ENCODE peak calls at places on chromosome 6, in eight cellular contexts. W is activated CD4-positive, alpha-beta T cell treated with anti-CD3 and anti-CD28 coated beads, Interleukin-2, amount 50 U/mL, for 1 hour; Y is mucosa of gallbladder; J is NCI-H510A treated with DMSO at 0.1 percent for 48 hours; D is GM03348; K is ecto neural progenitor cell; A is iris pigment epithelial cell; V is brain microvascular endothelial cell. O is an unnamed sample.

GRCh38 chr6:165939047-165939446 is 228.6 kb downstream of the TBXT start:
- DNase-seq in W (no peak), Y (no peak), J (no peak), D (no peak), K (no peak), A (no peak), V (no peak), O (no peak)

GRCh38 chr6:142011156-142011555 is 121.6 kb upstream of the GJE1 start:
- DNase-seq in W (no peak), Y (no peak), J (no peak), D (peak), K (no peak), A (peak), V (no peak), O (no peak)

GRCh38 chr6:44011350-44011925 is 115.8 kb downstream of the MRPL14 start:
- DNase-seq in W (no peak), Y (no peak), J (no peak), D (no peak), K (no peak), A (no peak), V (no peak), O (no peak)

GRCh38 chr6:1502041-1502440 is 107.7 kb upstream of the FOXC1 start:
- DNase-seq in W (no peak), Y (no peak), J (no peak), D (no peak), K (no peak), A (peak), V (no peak), O (peak)

GRCh38 chr6:143575440-143575839 is 63.9 kb upstream of the FUCA2 start:
- DNase-seq in W (peak), Y (peak), J (peak), D (peak), K (no peak), A (peak), V (peak), O (peak)

GRCh38 chr6:62570372-62570771 is 284.3 kb upstream of the KHDRBS2 start:
- DNase-seq in W (no peak), Y (no peak), J (no peak), D (no peak), K (no peak), A (no peak), V (no peak), O (no peak)

GRCh38 chr6:69895396-69895795 is 29.0 kb downstream of the COL19A1 start:
- DNase-seq in W (no peak), Y (no peak), J (no peak), D (no peak), K (no peak), A (no peak), V (no peak), O (no peak)

GRCh38 chr6:168925671-168926070 is 328.0 kb downstream of the THBS2 start:
- DNase-seq in W (no peak), Y (no peak), J (no peak), D (no peak), K (no peak), A (no peak), V (no peak), O (no peak)

GRCh38 chr6:141426400-141426980 is 706.2 kb upstream of the GJE1 start:
- DNase-seq in W (no peak), Y (no peak), J (no peak), D (peak), K (no peak), A (no peak), V (no peak), O (no peak)

GRCh38 chr6:88785478-88785877 is 177.9 kb downstream of the RNGTT start:
- DNase-seq in W (no peak), Y (no peak), J (no peak), D (no peak), K (no peak), A (no peak), V (no peak), O (no peak)